ENCODE peak calls at places on chromosomes 7 and 10, in eight cellular contexts. One of them, this sample, is unnamed.

GRCh38 chr10:30378607-30379006 is 29.5 kb upstream of the MTPAP start:
- DNase-seq in T1000: no peak
- DNase-seq in NCI-H774: no peak
- DNase-seq in activated T-cell treated with anti-CD3 and anti-CD28 coated beads, Interleukin-2, amount 50 U/mL, for 72 hours: no peak
- DNase-seq in iris pigment epithelial cell: peak; percentile 10
- DNase-seq in stimulated activated CD8-positive, alpha-beta memory T cell treated with anti-CD3 and anti-CD28 coated beads, Interleukin-4, amount 100 ng/mL, for 24 hours: no peak
- DNase-seq in T-helper 9 cell: no peak
- DNase-seq in cerebellum: no peak
- DNase-seq in this sample: no peak

GRCh38 chr10:68297264-68297663 is 34.6 kb upstream of the HNRNPH3 start:
- DNase-seq in T1000: no peak
- DNase-seq in NCI-H774: no peak
- DNase-seq in activated T-cell treated with anti-CD3 and anti-CD28 coated beads, Interleukin-2, amount 50 U/mL, for 72 hours: no peak
- DNase-seq in iris pigment epithelial cell: no peak
- DNase-seq in stimulated activated CD8-positive, alpha-beta memory T cell treated with anti-CD3 and anti-CD28 coated beads, Interleukin-4, amount 100 ng/mL, for 24 hours: no peak
- DNase-seq in T-helper 9 cell: no peak
- DNase-seq in cerebellum: no peak
- DNase-seq in this sample: no peak

GRCh38 chr10:103507235-103508191 is 14.0 kb downstream of the NEURL1 start:
- DNase-seq in T1000: no peak
- DNase-seq in NCI-H774: peak; percentile 36
- DNase-seq in activated T-cell treated with anti-CD3 and anti-CD28 coated beads, Interleukin-2, amount 50 U/mL, for 72 hours: no peak
- DNase-seq in iris pigment epithelial cell: no peak
- DNase-seq in stimulated activated CD8-positive, alpha-beta memory T cell treated with anti-CD3 and anti-CD28 coated beads, Interleukin-4, amount 100 ng/mL, for 24 hours: no peak
- DNase-seq in T-helper 9 cell: no peak
- DNase-seq in cerebellum: no peak
- DNase-seq in this sample: no peak

GRCh38 chr10:16646474-16647059 is 124.9 kb upstream of the C1QL3 start:
- DNase-seq in T1000: no peak
- DNase-seq in NCI-H774: no peak
- DNase-seq in activated T-cell treated with anti-CD3 and anti-CD28 coated beads, Interleukin-2, amount 50 U/mL, for 72 hours: peak; percentile 5
- DNase-seq in iris pigment epithelial cell: no peak
- DNase-seq in stimulated activated CD8-positive, alpha-beta memory T cell treated with anti-CD3 and anti-CD28 coated beads, Interleukin-4, amount 100 ng/mL, for 24 hours: no peak
- DNase-seq in T-helper 9 cell: no peak
- DNase-seq in cerebellum: no peak
- DNase-seq in this sample: no peak

GRCh38 chr10:97640868-97641811 is 669 bp downstream of the PI4K2A start:
- DNase-seq in T1000: no peak
- DNase-seq in NCI-H774: no peak
- DNase-seq in activated T-cell treated with anti-CD3 and anti-CD28 coated beads, Interleukin-2, amount 50 U/mL, for 72 hours: peak; percentile 46
- DNase-seq in iris pigment epithelial cell: peak; percentile 60
- DNase-seq in stimulated activated CD8-positive, alpha-beta memory T cell treated with anti-CD3 and anti-CD28 coated beads, Interleukin-4, amount 100 ng/mL, for 24 hours: peak; percentile 15
- DNase-seq in T-helper 9 cell: peak; percentile 11
- DNase-seq in cerebellum: peak; percentile 7
- DNase-seq in this sample: no peak

GRCh38 chr7:158063850-158064610 is 523.6 kb downstream of the PTPRN2 start:
- DNase-seq in T1000: no peak
- DNase-seq in NCI-H774: no peak
- DNase-seq in activated T-cell treated with anti-CD3 and anti-CD28 coated beads, Interleukin-2, amount 50 U/mL, for 72 hours: no peak
- DNase-seq in iris pigment epithelial cell: no peak
- DNase-seq in stimulated activated CD8-positive, alpha-beta memory T cell treated with anti-CD3 and anti-CD28 coated beads, Interleukin-4, amount 100 ng/mL, for 24 hours: no peak
- DNase-seq in T-helper 9 cell: no peak
- DNase-seq in cerebellum: no peak
- DNase-seq in this sample: no peak

GRCh38 chr10:102449321-102450123 is 1.8 kb downstream of the C10orf95 start:
- DNase-seq in T1000: no peak
- DNase-seq in NCI-H774: peak; percentile 63
- DNase-seq in activated T-cell treated with anti-CD3 and anti-CD28 coated beads, Interleukin-2, amount 50 U/mL, for 72 hours: peak; percentile 91
- DNase-seq in iris pigment epithelial cell: peak; percentile 65
- DNase-seq in stimulated activated CD8-positive, alpha-beta memory T cell treated with anti-CD3 and anti-CD28 coated beads, Interleukin-4, amount 100 ng/mL, for 24 hours: peak; percentile 77
- DNase-seq in T-helper 9 cell: peak; percentile 73
- DNase-seq in cerebellum: peak; percentile 85
- DNase-seq in this sample: peak; percentile 73

GRCh38 chr10:59006511-59007306 is 169.7 kb upstream of the PHYHIPL start:
- DNase-seq in T1000: no peak
- DNase-seq in NCI-H774: no peak
- DNase-seq in activated T-cell treated with anti-CD3 and anti-CD28 coated beads, Interleukin-2, amount 50 U/mL, for 72 hours: no peak
- DNase-seq in iris pigment epithelial cell: peak; percentile 81
- DNase-seq in stimulated activated CD8-positive, alpha-beta memory T cell treated with anti-CD3 and anti-CD28 coated beads, Interleukin-4, amount 100 ng/mL, for 24 hours: no peak
- DNase-seq in T-helper 9 cell: no peak
- DNase-seq in cerebellum: no peak
- DNase-seq in this sample: no peak

GRCh38 chr7:100118388-100119074 is 627 bp downstream of the TAF6 start:
- DNase-seq in T1000: no peak
- DNase-seq in NCI-H774: no peak
- DNase-seq in activated T-cell treated with anti-CD3 and anti-CD28 coated beads, Interleukin-2, amount 50 U/mL, for 72 hours: no peak
- DNase-seq in iris pigment epithelial cell: no peak
- DNase-seq in stimulated activated CD8-positive, alpha-beta memory T cell treated with anti-CD3 and anti-CD28 coated beads, Interleukin-4, amount 100 ng/mL, for 24 hours: no peak
- DNase-seq in T-helper 9 cell: no peak
- DNase-seq in cerebellum: no peak
- DNase-seq in this sample: no peak

This sample was measured in NK-92 treated with Interleukin-12 subunit alpha and Interleukin-12 subunit beta, amount 100 ng/mL, for 24 hours.